ENCODE peak calls at places on chromosome 1, in ten cellular contexts. One of them, this sample, is unnamed.

GRCh38 chr1:97593192-97593591 is 327.6 kb downstream of the DPYD start:
- DNase-seq in memory B cell: no peak
- DNase-seq in foreskin fibroblast: no peak
- DNase-seq in amniotic stem cell: no peak
- DNase-seq in frontal cortex: no peak
- DNase-seq in CD8-positive, alpha-beta memory T cell: no peak
- DNase-seq in lower leg skin: no peak
- DNase-seq in NCI-H1105 treated with DMSO at 0.1 percent for 48 hours: no peak
- DNase-seq in stimulated activated CD8-positive, alpha-beta memory T cell treated with anti-CD3 and anti-CD28 coated beads, Interleukin-15, amount 100 ng/mL, for 1 hour: no peak
- DNase-seq in occipital lobe: no peak
- DNase-seq in this sample: no peak

GRCh38 chr1:53553734-53554509 is 94.7 kb downstream of the DMRTB1 start:
- DNase-seq in memory B cell: no peak
- DNase-seq in foreskin fibroblast: no peak
- DNase-seq in amniotic stem cell: no peak
- DNase-seq in frontal cortex: no peak
- DNase-seq in CD8-positive, alpha-beta memory T cell: no peak
- DNase-seq in lower leg skin: peak; percentile 72
- DNase-seq in NCI-H1105 treated with DMSO at 0.1 percent for 48 hours: no peak
- DNase-seq in stimulated activated CD8-positive, alpha-beta memory T cell treated with anti-CD3 and anti-CD28 coated beads, Interleukin-15, amount 100 ng/mL, for 1 hour: no peak
- DNase-seq in occipital lobe: no peak
- DNase-seq in this sample: no peak

GRCh38 chr1:92030701-92031107 is 919 bp downstream of the EPHX4 start:
- DNase-seq in memory B cell: no peak
- DNase-seq in foreskin fibroblast: peak; percentile 23
- DNase-seq in amniotic stem cell: no peak
- DNase-seq in frontal cortex: no peak
- DNase-seq in CD8-positive, alpha-beta memory T cell: no peak
- DNase-seq in lower leg skin: no peak
- DNase-seq in NCI-H1105 treated with DMSO at 0.1 percent for 48 hours: peak; percentile 17
- DNase-seq in stimulated activated CD8-positive, alpha-beta memory T cell treated with anti-CD3 and anti-CD28 coated beads, Interleukin-15, amount 100 ng/mL, for 1 hour: no peak
- DNase-seq in occipital lobe: no peak
- DNase-seq in this sample: no peak

GRCh38 chr1:20719261-20719660 is 1.5 kb upstream of the KIF17 start:
- DNase-seq in memory B cell: no peak
- DNase-seq in foreskin fibroblast: no peak
- DNase-seq in amniotic stem cell: no peak
- DNase-seq in frontal cortex: no peak
- DNase-seq in CD8-positive, alpha-beta memory T cell: no peak
- DNase-seq in lower leg skin: peak; percentile 80
- DNase-seq in NCI-H1105 treated with DMSO at 0.1 percent for 48 hours: no peak
- DNase-seq in stimulated activated CD8-positive, alpha-beta memory T cell treated with anti-CD3 and anti-CD28 coated beads, Interleukin-15, amount 100 ng/mL, for 1 hour: no peak
- DNase-seq in occipital lobe: no peak
- DNase-seq in this sample: no peak

GRCh38 chr1:215777370-215777925 is 210.3 kb downstream of the KCTD3 start:
- DNase-seq in memory B cell: no peak
- DNase-seq in foreskin fibroblast: peak; percentile 30
- DNase-seq in amniotic stem cell: no peak
- DNase-seq in frontal cortex: no peak
- DNase-seq in CD8-positive, alpha-beta memory T cell: no peak
- DNase-seq in lower leg skin: no peak
- DNase-seq in NCI-H1105 treated with DMSO at 0.1 percent for 48 hours: no peak
- DNase-seq in stimulated activated CD8-positive, alpha-beta memory T cell treated with anti-CD3 and anti-CD28 coated beads, Interleukin-15, amount 100 ng/mL, for 1 hour: no peak
- DNase-seq in occipital lobe: no peak
- DNase-seq in this sample: no peak

GRCh38 chr1:11134352-11135266 is 34.9 kb upstream of the EXOSC10 start:
- DNase-seq in memory B cell: no peak
- DNase-seq in foreskin fibroblast: peak; percentile 80
- DNase-seq in amniotic stem cell: no peak
- DNase-seq in frontal cortex: no peak
- DNase-seq in CD8-positive, alpha-beta memory T cell: no peak
- DNase-seq in lower leg skin: no peak
- DNase-seq in NCI-H1105 treated with DMSO at 0.1 percent for 48 hours: peak; percentile 10
- DNase-seq in stimulated activated CD8-positive, alpha-beta memory T cell treated with anti-CD3 and anti-CD28 coated beads, Interleukin-15, amount 100 ng/mL, for 1 hour: no peak
- DNase-seq in occipital lobe: no peak
- DNase-seq in this sample: no peak

GRCh38 chr1:93635614-93636543 is 45.8 kb downstream of the BCAR3 start:
- DNase-seq in memory B cell: no peak
- DNase-seq in foreskin fibroblast: peak; percentile 56
- DNase-seq in amniotic stem cell: no peak
- DNase-seq in frontal cortex: peak; percentile 45
- DNase-seq in CD8-positive, alpha-beta memory T cell: no peak
- DNase-seq in lower leg skin: peak; percentile 79
- DNase-seq in NCI-H1105 treated with DMSO at 0.1 percent for 48 hours: no peak
- DNase-seq in stimulated activated CD8-positive, alpha-beta memory T cell treated with anti-CD3 and anti-CD28 coated beads, Interleukin-15, amount 100 ng/mL, for 1 hour: no peak
- DNase-seq in occipital lobe: no peak
- DNase-seq in this sample: no peak

GRCh38 chr1:154590756-154591155 is 17.2 kb downstream of the ADAR start:
- DNase-seq in memory B cell: no peak
- DNase-seq in foreskin fibroblast: no peak
- DNase-seq in amniotic stem cell: no peak
- DNase-seq in frontal cortex: no peak
- DNase-seq in CD8-positive, alpha-beta memory T cell: no peak
- DNase-seq in lower leg skin: no peak
- DNase-seq in NCI-H1105 treated with DMSO at 0.1 percent for 48 hours: no peak
- DNase-seq in stimulated activated CD8-positive, alpha-beta memory T cell treated with anti-CD3 and anti-CD28 coated beads, Interleukin-15, amount 100 ng/mL, for 1 hour: no peak
- DNase-seq in occipital lobe: no peak
- DNase-seq in this sample: no peak

GRCh38 chr1:92736395-92736794 is 48.5 kb downstream of the EVI5 start:
- DNase-seq in memory B cell: no peak
- DNase-seq in foreskin fibroblast: no peak
- DNase-seq in amniotic stem cell: no peak
- DNase-seq in frontal cortex: no peak
- DNase-seq in CD8-positive, alpha-beta memory T cell: no peak
- DNase-seq in lower leg skin: no peak
- DNase-seq in NCI-H1105 treated with DMSO at 0.1 percent for 48 hours: peak; percentile 4
- DNase-seq in stimulated activated CD8-positive, alpha-beta memory T cell treated with anti-CD3 and anti-CD28 coated beads, Interleukin-15, amount 100 ng/mL, for 1 hour: no peak
- DNase-seq in occipital lobe: no peak
- DNase-seq in this sample: no peak

GRCh38 chr1:242623751-242624150 is 99.3 kb upstream of the PLD5 start:
- DNase-seq in memory B cell: no peak
- DNase-seq in foreskin fibroblast: no peak
- DNase-seq in amniotic stem cell: no peak
- DNase-seq in frontal cortex: no peak
- DNase-seq in CD8-positive, alpha-beta memory T cell: no peak
- DNase-seq in lower leg skin: no peak
- DNase-seq in NCI-H1105 treated with DMSO at 0.1 percent for 48 hours: no peak
- DNase-seq in stimulated activated CD8-positive, alpha-beta memory T cell treated with anti-CD3 and anti-CD28 coated beads, Interleukin-15, amount 100 ng/mL, for 1 hour: no peak
- DNase-seq in occipital lobe: no peak
- DNase-seq in this sample: no peak

GRCh38 chr1:46535063-46535462 is 16.4 kb downstream of the KNCN start:
- DNase-seq in memory B cell: no peak
- DNase-seq in foreskin fibroblast: peak; percentile 28
- DNase-seq in amniotic stem cell: no peak
- DNase-seq in frontal cortex: no peak
- DNase-seq in CD8-positive, alpha-beta memory T cell: no peak
- DNase-seq in lower leg skin: no peak
- DNase-seq in NCI-H1105 treated with DMSO at 0.1 percent for 48 hours: peak; percentile 16
- DNase-seq in stimulated activated CD8-positive, alpha-beta memory T cell treated with anti-CD3 and anti-CD28 coated beads, Interleukin-15, amount 100 ng/mL, for 1 hour: no peak
- DNase-seq in occipital lobe: no peak
- DNase-seq in this sample: no peak

GRCh38 chr1:20721117-20722061 is 3.6 kb upstream of the KIF17 start:
- DNase-seq in memory B cell: no peak
- DNase-seq in foreskin fibroblast: no peak
- DNase-seq in amniotic stem cell: no peak
- DNase-seq in frontal cortex: no peak
- DNase-seq in CD8-positive, alpha-beta memory T cell: no peak
- DNase-seq in lower leg skin: peak; percentile 70
- DNase-seq in NCI-H1105 treated with DMSO at 0.1 percent for 48 hours: no peak
- DNase-seq in stimulated activated CD8-positive, alpha-beta memory T cell treated with anti-CD3 and anti-CD28 coated beads, Interleukin-15, amount 100 ng/mL, for 1 hour: no peak
- DNase-seq in occipital lobe: no peak
- DNase-seq in this sample: no peak

GRCh38 chr1:43382027-43382771 is 7.4 kb downstream of the MED8 start:
- DNase-seq in memory B cell: no peak
- DNase-seq in foreskin fibroblast: no peak
- DNase-seq in amniotic stem cell: no peak
- DNase-seq in frontal cortex: no peak
- DNase-seq in CD8-positive, alpha-beta memory T cell: no peak
- DNase-seq in lower leg skin: peak; percentile 8
- DNase-seq in NCI-H1105 treated with DMSO at 0.1 percent for 48 hours: peak; percentile 16
- DNase-seq in stimulated activated CD8-positive, alpha-beta memory T cell treated with anti-CD3 and anti-CD28 coated beads, Interleukin-15, amount 100 ng/mL, for 1 hour: no peak
- DNase-seq in occipital lobe: peak; percentile 48
- DNase-seq in this sample: no peak

GRCh38 chr1:175193339-175193950 is 869 bp upstream of the KIAA0040 start:
- DNase-seq in memory B cell: no peak
- DNase-seq in foreskin fibroblast: no peak
- DNase-seq in amniotic stem cell: no peak
- DNase-seq in frontal cortex: peak; percentile 39
- DNase-seq in CD8-positive, alpha-beta memory T cell: peak; percentile 7
- DNase-seq in lower leg skin: no peak
- DNase-seq in NCI-H1105 treated with DMSO at 0.1 percent for 48 hours: no peak
- DNase-seq in stimulated activated CD8-positive, alpha-beta memory T cell treated with anti-CD3 and anti-CD28 coated beads, Interleukin-15, amount 100 ng/mL, for 1 hour: no peak
- DNase-seq in occipital lobe: no peak
- DNase-seq in this sample: no peak

GRCh38 chr1:234613992-234614584 is 4.1 kb upstream of the IRF2BP2 start:
- DNase-seq in memory B cell: no peak
- DNase-seq in foreskin fibroblast: peak; percentile 41
- DNase-seq in amniotic stem cell: no peak
- DNase-seq in frontal cortex: no peak
- DNase-seq in CD8-positive, alpha-beta memory T cell: no peak
- DNase-seq in lower leg skin: no peak
- DNase-seq in NCI-H1105 treated with DMSO at 0.1 percent for 48 hours: no peak
- DNase-seq in stimulated activated CD8-positive, alpha-beta memory T cell treated with anti-CD3 and anti-CD28 coated beads, Interleukin-15, amount 100 ng/mL, for 1 hour: no peak
- DNase-seq in occipital lobe: no peak
- DNase-seq in this sample: no peak